ENCODE peak calls at places on chromosome 22, in eight cellular contexts. R, C, Q, I, N, V, H and A are unnamed samples. For H3K79me2, the result is how much of the 10 kb centered on the place peaks cover.

GRCh38 chr22:39622881-39623367 is 52.4 kb downstream of the CACNA1I start:
- DNase-seq in N (peak), Q (peak), R (no peak), I (peak), H (peak), V (peak), C (peak), A (peak)

GRCh38 chr22:33922268-33922667 is 2.0 kb upstream of the LARGE1 start:
- DNase-seq in C (peak), N (no peak), V (no peak), H (no peak), I (peak), R (peak), Q (peak), A (peak)

GRCh38 chr22:44698531-44699421 is 3.2 kb upstream of the PRR5 start:
- DNase-seq in R (no peak), I (peak), V (no peak), Q (peak), C (peak), H (no peak), N (no peak), A (peak)

GRCh38 chr22:22938672-22939536 is 51.3 kb downstream of the IGLL5 start:
- DNase-seq in Q (no peak), I (no peak), H (no peak), N (no peak), R (no peak), V (no peak), C (no peak), A (no peak)

GRCh38 chr22:35987487-35987886 is 41.1 kb downstream of the RBFOX2 start:
- DNase-seq in N (no peak), V (no peak), I (no peak), Q (no peak), R (no peak), C (peak), H (peak), A (peak)

GRCh38 chr22:39556970-39557811 is 13.4 kb upstream of the CACNA1I start:
- DNase-seq in R (no peak), I (peak), C (peak), Q (peak), V (no peak), H (peak), N (no peak), A (peak)

GRCh38 chr22:37206118-37206840 is 6.0 kb downstream of the SSTR3 start:
- DNase-seq in I (no peak), H (no peak), R (no peak), Q (no peak), N (no peak), V (no peak), C (no peak), A (no peak)

GRCh38 chr22:26740253-26740652 is 82.9 kb downstream of the MIAT start:
- DNase-seq in V (no peak), H (no peak), R (no peak), N (no peak), C (no peak), Q (peak), I (peak), A (no peak)

GRCh38 chr22:36486619-36487384 is 5.4 kb upstream of the TXN2 start:
- DNase-seq in I (peak), V (no peak), C (peak), H (no peak), N (peak), Q (peak), R (peak), A (peak)

GRCh38 chr22:45743687-45744086 is 72.1 kb downstream of the ATXN10 start:
- DNase-seq in R (no peak), H (no peak), I (no peak), C (no peak), N (peak), Q (no peak), V (no peak), A (peak)

GRCh38 chr22:36569999-36570398 is 41.0 kb upstream of the EIF3D start:
- DNase-seq in I (peak), H (peak), C (no peak), Q (peak), R (no peak), N (no peak), V (peak), A (peak)

GRCh38 chr22:44357296-44357961 is 44.7 kb upstream of the SHISAL1 start:
- DNase-seq in V (no peak), C (no peak), Q (peak), H (no peak), I (peak), R (no peak), N (no peak), A (no peak)

GRCh38 chr22:30947163-30947820 is 21.3 kb downstream of the MORC2 start:
- DNase-seq in C (peak), Q (peak), N (no peak), H (no peak), V (no peak), I (no peak), R (no peak), A (peak)

GRCh38 chr22:30286813-30287625 is 2.3 kb downstream of the CASTOR1 start:
- DNase-seq in Q (peak), R (peak), H (peak), C (peak), V (no peak), N (peak), I (peak), A (peak)

GRCh38 chr22:42473484-42474193 is 41.4 kb upstream of the NFAM1 start:
- DNase-seq in I (peak), Q (peak), H (peak), N (peak), V (peak), R (peak), C (peak), A (peak)

GRCh38 chr22:41828516-41828915 is 4.4 kb upstream of the SREBF2 start:
- DNase-seq in N (no peak), H (no peak), I (no peak), Q (no peak), C (no peak), R (no peak), V (no peak), A (no peak)

GRCh38 chr22:28600546-28601143 is 79.0 kb downstream of the TTC28 start:
- DNase-seq in H (peak), C (peak), I (peak), R (peak), N (peak), V (peak), Q (peak), A (peak)

GRCh38 chr22:17578129-17578754 is 14.9 kb downstream of the SLC25A18 start:
- DNase-seq in N (peak), Q (no peak), V (no peak), C (no peak), I (no peak), H (no peak), R (no peak), A (peak)

GRCh38 chr22:23119492-23120414 is 22.0 kb downstream of the RSPH14 start:
- DNase-seq in I (no peak), H (no peak), V (no peak), R (no peak), N (no peak), C (no peak), Q (no peak), A (no peak)

GRCh38 chr22:49255741-49256318 is 571.8 kb downstream of the BRD1 start:
- DNase-seq in I (no peak), C (no peak), H (no peak), R (no peak), N (no peak), Q (no peak), V (no peak), A (no peak)

GRCh38 chr22:47402876-47403525 is 640.6 kb downstream of the TBC1D22A start:
- DNase-seq in H (no peak), N (no peak), V (no peak), Q (no peak), C (no peak), I (no peak), R (no peak), A (no peak)

GRCh38 chr22:33380789-33381530 is 322.8 kb upstream of the SYN3 start:
- DNase-seq in N (peak), C (peak), R (no peak), V (no peak), I (no peak), Q (no peak), H (no peak), A (peak)

GRCh38 chr22:45475876-45476514 is 26.7 kb upstream of the FBLN1 start:
- DNase-seq in V (no peak), Q (no peak), R (no peak), N (no peak), C (no peak), I (no peak), H (no peak), A (peak)

GRCh38 chr22:21728270-21728669 is 7.3 kb downstream of the YPEL1 start:
- DNase-seq in R (no peak), Q (no peak), H (no peak), I (no peak), V (no peak), C (no peak), N (no peak), A (no peak)

GRCh38 chr22:21725956-21726649 is 9.5 kb downstream of the YPEL1 start:
- DNase-seq in R (no peak), I (peak), N (no peak), C (no peak), Q (no peak), H (no peak), V (no peak), A (no peak)

GRCh38 chr22:21727768-21728167 is 7.8 kb downstream of the YPEL1 start:
- DNase-seq in R (no peak), I (no peak), Q (no peak), V (no peak), H (no peak), N (no peak), C (no peak), A (no peak)

GRCh38 chr22:21727159-21727558 is 8.4 kb downstream of the YPEL1 start:
- DNase-seq in I (no peak), N (no peak), R (no peak), H (no peak), Q (no peak), C (no peak), V (no peak), A (no peak)

GRCh38 chr22:21726650-21727049 is 8.9 kb downstream of the YPEL1 start:
- DNase-seq in C (peak), Q (peak), V (peak), N (peak), H (peak), I (peak), R (peak), A (no peak)
- H3K79me2 ChIP-seq in C (under half), Q (half or more), V (under half), N (under half), H (under half), I (under half), R (under half), A (under half)

GRCh38 chr22:19147193-19147780 is 2.8 kb downstream of the GSC2 start:
- DNase-seq in V (no peak), H (no peak), Q (no peak), C (peak), N (no peak), R (no peak), I (peak), A (no peak)

GRCh38 chr22:19146215-19146968 is 1.9 kb upstream of the ESS2 start:
- DNase-seq in N (no peak), I (no peak), Q (no peak), H (no peak), R (no peak), C (no peak), V (no peak), A (no peak)

GRCh38 chr22:19142394-19142793 is 2.1 kb downstream of the ESS2 start:
- DNase-seq in N (no peak), I (no peak), R (no peak), H (no peak), C (peak), Q (no peak), V (no peak), A (no peak)

GRCh38 chr22:19143212-19143611 is 1.2 kb downstream of the ESS2 start:
- DNase-seq in Q (no peak), C (no peak), I (no peak), N (no peak), V (no peak), H (no peak), R (no peak), A (no peak)

DNA sequence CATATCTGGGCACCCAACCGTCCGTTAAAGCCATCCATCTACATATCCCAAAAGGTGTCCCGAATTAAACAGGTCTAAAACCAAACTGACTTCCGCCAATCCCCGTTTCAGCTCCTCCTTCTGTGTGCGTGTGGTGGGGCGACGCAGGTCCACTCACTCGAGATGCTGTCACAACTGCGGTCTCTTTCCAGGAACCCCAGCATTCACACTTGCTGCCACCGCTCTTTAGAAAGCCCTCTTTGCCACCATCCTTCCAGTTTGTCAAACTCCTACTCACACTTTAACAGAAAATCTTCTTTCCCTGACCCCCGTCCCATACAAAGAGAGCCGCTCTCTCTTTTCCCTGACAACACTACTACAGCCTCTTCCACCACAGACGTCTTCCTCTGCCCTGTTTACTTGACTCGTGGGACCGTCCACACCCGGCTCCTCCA is 467 bp downstream of the ESS2 start:
- DNase-seq in V (no peak), C (no peak), I (no peak), H (no peak), Q (no peak), N (no peak), R (peak), A (peak)
- TF ChIP-seq EZH2phosphoT487 in V (no peak), C (no peak), I (no peak), H (no peak), Q (no peak), N (no peak), R (no peak), A (no peak)

DNA sequence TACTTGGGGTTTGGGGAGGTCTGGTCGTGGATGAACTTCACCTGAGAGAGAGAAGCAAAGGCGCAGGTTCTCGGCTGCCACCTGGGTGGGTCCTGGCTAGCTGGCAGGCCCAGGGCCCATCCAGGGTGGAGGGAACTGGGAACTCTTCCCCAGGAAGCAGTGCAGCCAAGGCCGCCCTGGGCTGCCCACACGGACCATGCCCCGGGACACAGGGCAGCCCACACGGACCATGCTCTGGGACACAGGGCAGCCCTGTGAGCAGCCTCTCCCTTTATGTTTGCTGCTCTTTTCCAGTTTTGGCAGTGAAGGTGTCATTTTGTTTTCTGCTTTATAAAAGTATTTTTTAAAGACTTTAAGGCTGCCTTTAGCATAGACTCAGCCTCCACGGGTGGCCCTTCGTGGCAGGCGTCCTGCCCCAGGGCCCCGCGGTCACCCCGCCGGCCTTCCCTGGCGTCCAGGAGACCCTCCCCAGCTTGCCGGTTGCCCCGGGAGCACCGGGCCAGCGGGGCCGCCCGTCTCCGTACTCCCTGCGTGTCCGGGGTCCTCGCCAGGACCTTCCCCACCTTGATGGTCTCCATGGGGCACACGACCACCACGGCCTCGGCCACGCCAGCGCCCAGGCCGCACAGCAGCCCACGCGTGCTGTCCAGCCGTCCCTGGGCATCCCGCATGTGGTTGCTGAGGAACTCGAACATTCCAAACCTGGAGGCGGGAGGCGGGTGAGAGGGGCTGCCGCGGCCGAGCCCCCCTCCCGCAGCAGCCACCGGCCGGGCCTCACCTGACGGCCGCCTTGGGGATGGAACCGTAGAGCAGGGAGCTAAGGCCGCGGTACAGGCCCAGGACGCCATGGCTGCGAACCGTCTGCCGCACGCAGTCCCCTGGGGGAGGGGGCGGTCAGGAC is 1.1 kb downstream of the SLC25A1 start:
- DNase-seq in N (no peak), V (no peak), R (no peak), H (no peak), I (peak), C (peak), Q (peak), A (peak)
- H3K79me2 ChIP-seq in N (half or more), V (half or more), R (under half), H (half or more), I (under half), C (under half), Q (under half), A (under half)

GRCh38 chr22:38286915-38287669 is 14.3 kb upstream of the TMEM184B start:
- DNase-seq in V (no peak), H (no peak), Q (peak), I (peak), C (no peak), N (no peak), R (no peak), A (no peak)

GRCh38 chr22:38282397-38282796 is 9.6 kb upstream of the TMEM184B start:
- DNase-seq in Q (no peak), V (no peak), C (no peak), I (no peak), R (no peak), N (no peak), H (no peak), A (no peak)

GRCh38 chr22:38285015-38285414 is 12.2 kb upstream of the TMEM184B start:
- DNase-seq in C (no peak), V (no peak), H (no peak), I (no peak), Q (no peak), R (no peak), N (no peak), A (no peak)

GRCh38 chr22:38289583-38290082 is 16.8 kb upstream of the TMEM184B start:
- DNase-seq in Q (no peak), V (no peak), I (no peak), H (no peak), R (no peak), C (no peak), N (no peak), A (no peak)

DNA sequence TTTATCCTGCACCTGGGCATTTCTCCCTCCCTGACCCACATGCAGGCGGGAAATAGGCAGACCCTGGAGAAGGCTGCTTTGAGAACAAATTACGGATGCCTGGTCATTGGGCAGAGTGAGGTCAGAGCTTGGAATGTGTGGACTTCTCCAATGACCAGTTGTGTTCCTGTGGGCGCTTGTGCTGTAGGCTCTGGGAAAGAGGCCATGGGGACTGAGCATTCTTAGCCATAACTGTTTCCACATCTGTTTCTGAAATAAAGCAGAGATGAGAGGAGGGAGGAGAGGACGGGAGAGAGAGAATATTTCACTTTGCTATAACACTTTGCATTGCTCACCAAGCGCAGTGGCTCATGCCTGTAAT is 11.2 kb upstream of the TMEM184B start:
- DNase-seq in V (no peak), Q (no peak), N (no peak), R (no peak), C (peak), H (no peak), I (no peak), A (peak)
- TF ChIP-seq EZH2phosphoT487 in V (no peak), Q (no peak), N (no peak), R (no peak), C (no peak), H (no peak), I (no peak), A (no peak)

DNA sequence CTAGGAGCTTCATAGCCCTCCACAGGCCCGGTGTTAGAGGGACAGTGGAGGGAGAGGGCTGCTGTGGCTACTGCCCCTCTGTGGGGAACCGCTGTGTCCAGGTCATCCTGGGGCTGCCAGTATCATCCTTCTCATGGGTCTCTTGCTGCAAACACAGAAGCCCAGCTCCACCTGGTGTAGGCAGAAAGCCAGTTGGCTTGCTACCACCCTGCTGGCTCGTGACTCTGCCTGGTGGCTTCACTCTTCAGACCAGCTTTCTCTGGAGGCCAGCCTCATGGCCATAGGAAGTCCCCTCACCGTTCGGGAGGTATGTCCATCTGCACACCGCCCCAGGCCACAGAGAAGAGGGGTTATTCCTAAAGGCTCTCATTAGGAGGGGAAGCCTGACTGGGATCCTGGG is 19.4 kb upstream of the SUSD2 start:
- DNase-seq in I (no peak), V (no peak), H (no peak), R (no peak), N (no peak), C (no peak), Q (no peak), A (no peak)
- H3K79me2 ChIP-seq in I (under half), V (under half), H (under half), R (under half), N (under half), C (under half), Q (under half), A (under half)

GRCh38 chr22:50584106-50585096 is 1.8 kb upstream of the CHKB start:
- DNase-seq in V (no peak), N (no peak), I (peak), Q (no peak), H (no peak), R (no peak), C (no peak), A (no peak)
- TF ChIP-seq EZH2phosphoT487 in V (no peak), N (no peak), I (no peak), Q (no peak), H (no peak), R (no peak), C (no peak), A (no peak)

GRCh38 chr22:50286701-50287318 is 16.6 kb upstream of the MAPK11 start:
- DNase-seq in Q (no peak), R (no peak), V (no peak), I (no peak), H (no peak), N (no peak), C (no peak), A (no peak)
- H3K79me2 ChIP-seq in Q (under half), R (under half), V (half or more), I (under half), H (half or more), N (under half), C (under half), A (half or more)